ENCODE peak calls at places on chromosomes 4 and X, in four cellular contexts. One of them, this sample, is unnamed.

GRCh38 chr4:52606766-52607165 is 52.3 kb downstream of the USP46 start:
- DNase-seq in K562: no peak
- DNase-seq in WTC11: no peak
- DNase-seq in HepG2: no peak
- DNase-seq in this sample: no peak

GRCh38 chr4:18860836-18861530 is 839.4 kb upstream of the LCORL start:
- DNase-seq in K562: no peak
- DNase-seq in WTC11: no peak
- DNase-seq in HepG2: no peak
- DNase-seq in this sample: no peak

GRCh38 chr4:17030543-17030942 is 132.1 kb upstream of the LDB2 start:
- DNase-seq in K562: no peak
- DNase-seq in WTC11: no peak
- DNase-seq in HepG2: no peak
- DNase-seq in this sample: no peak

GRCh38 chr4:141914746-141915145 is 278.4 kb downstream of the IL15 start:
- DNase-seq in K562: no peak
- DNase-seq in WTC11: no peak
- DNase-seq in HepG2: no peak
- DNase-seq in this sample: no peak

GRCh38 chrX:119726900-119727555 is 31.4 kb upstream of the SOWAHD start:
- DNase-seq in K562: peak; percentile 44
- DNase-seq in WTC11: no peak
- DNase-seq in HepG2: no peak
- DNase-seq in this sample: no peak

GRCh38 chr4:110245567-110245966 is 47.2 kb upstream of the ELOVL6 start:
- DNase-seq in K562: peak; percentile 54
- DNase-seq in WTC11: no peak
- DNase-seq in HepG2: no peak
- DNase-seq in this sample: no peak

GRCh38 chrX:50169717-50170116 is 31.1 kb downstream of the AKAP4 start:
- DNase-seq in K562: no peak
- DNase-seq in WTC11: no peak
- DNase-seq in HepG2: no peak
- DNase-seq in this sample: no peak

GRCh38 chrX:68179355-68179754 is 253.9 kb downstream of the OPHN1 start:
- DNase-seq in K562: peak; percentile 32
- DNase-seq in WTC11: no peak
- DNase-seq in HepG2: no peak
- DNase-seq in this sample: no peak

GRCh38 chrX:135520022-135520552 is 373 bp upstream of the INTS6L start:
- DNase-seq in K562: no peak
- DNase-seq in WTC11: no peak
- DNase-seq in HepG2: no peak
- DNase-seq in this sample: no peak

GRCh38 chr4:19455850-19456602 is 795.7 kb upstream of the SLIT2 start:
- DNase-seq in K562: peak; percentile 3
- DNase-seq in WTC11: no peak
- DNase-seq in HepG2: no peak
- DNase-seq in this sample: no peak

GRCh38 chrX:35289952-35290351 is 347.4 kb downstream of the FAM47B start:
- DNase-seq in K562: no peak
- DNase-seq in WTC11: no peak
- DNase-seq in HepG2: no peak
- DNase-seq in this sample: no peak

GRCh38 chr4:40571208-40571607 is 58.5 kb downstream of the RBM47 start:
- DNase-seq in K562: no peak
- DNase-seq in WTC11: no peak
- DNase-seq in HepG2: no peak
- DNase-seq in this sample: no peak

GRCh38 chrX:71492086-71493065 is 40.5 kb upstream of the OGT start:
- DNase-seq in K562: no peak
- DNase-seq in WTC11: no peak
- DNase-seq in HepG2: no peak
- DNase-seq in this sample: no peak

GRCh38 chrX:69320116-69320515 is 154.9 kb upstream of the PJA1 start:
- DNase-seq in K562: no peak
- DNase-seq in WTC11: no peak
- DNase-seq in HepG2: no peak
- DNase-seq in this sample: no peak

GRCh38 chr4:82739292-82740190 is 59.1 kb downstream of the SCD5 start:
- DNase-seq in K562: peak; percentile 71
- DNase-seq in WTC11: peak; percentile 94
- DNase-seq in HepG2: peak; percentile 58
- DNase-seq in this sample: peak; percentile 87

GRCh38 chr4:132218406-132218805 is 930.7 kb upstream of the PCDH10 start:
- DNase-seq in K562: no peak
- DNase-seq in WTC11: no peak
- DNase-seq in HepG2: no peak
- DNase-seq in this sample: no peak

GRCh38 chrX:44071847-44072545 is 98.8 kb upstream of the NDP start:
- DNase-seq in K562: no peak
- DNase-seq in WTC11: no peak
- DNase-seq in HepG2: no peak
- DNase-seq in this sample: no peak

GRCh38 chr4:145230726-145231125 is 50.3 kb upstream of the OTUD4 start:
- DNase-seq in K562: no peak
- DNase-seq in WTC11: no peak
- DNase-seq in HepG2: no peak
- DNase-seq in this sample: no peak

GRCh38 chr4:24394041-24394440 is 190.3 kb downstream of the DHX15 start:
- DNase-seq in K562: no peak
- DNase-seq in WTC11: no peak
- DNase-seq in HepG2: no peak
- DNase-seq in this sample: no peak

GRCh38 chrX:13270360-13270759 is 49.5 kb downstream of the ATXN3L start:
- DNase-seq in K562: no peak
- DNase-seq in WTC11: no peak
- DNase-seq in HepG2: no peak
- DNase-seq in this sample: no peak

GRCh38 chr4:3286335-3287175 is 6.3 kb upstream of the RGS12 start:
- DNase-seq in K562: no peak
- DNase-seq in WTC11: peak; percentile 11
- DNase-seq in HepG2: no peak
- DNase-seq in this sample: no peak

GRCh38 chr4:74015126-74015780 is 16.8 kb upstream of the CXCL5 start:
- DNase-seq in K562: no peak
- DNase-seq in WTC11: no peak
- DNase-seq in HepG2: no peak
- DNase-seq in this sample: no peak

GRCh38 chr4:18444286-18444685 is 422.7 kb upstream of the LCORL start:
- DNase-seq in K562: no peak
- DNase-seq in WTC11: no peak
- DNase-seq in HepG2: no peak
- DNase-seq in this sample: no peak

GRCh38 chrX:111585337-111585736 is 73.9 kb downstream of the SERTM2 start:
- DNase-seq in K562: peak; percentile 5
- DNase-seq in WTC11: no peak
- DNase-seq in HepG2: no peak
- DNase-seq in this sample: no peak

GRCh38 chr4:144104509-144105130 is 35.9 kb downstream of the GYPA start:
- DNase-seq in K562: peak; percentile 72
- DNase-seq in WTC11: no peak
- DNase-seq in HepG2: no peak
- DNase-seq in this sample: no peak

GRCh38 chr4:12644261-12644660 is 839.9 kb downstream of the RAB28 start:
- DNase-seq in K562: no peak
- DNase-seq in WTC11: no peak
- DNase-seq in HepG2: no peak
- DNase-seq in this sample: no peak

GRCh38 chr4:101279377-101279871 is 67.9 kb downstream of the PPP3CA start:
- DNase-seq in K562: peak; percentile 6
- DNase-seq in WTC11: no peak
- DNase-seq in HepG2: no peak
- DNase-seq in this sample: peak; percentile 11

GRCh38 chrX:129318375-129318774 is 204.9 kb downstream of the SMARCA1 start:
- DNase-seq in K562: peak; percentile 1
- DNase-seq in WTC11: no peak
- DNase-seq in HepG2: peak; percentile 21
- DNase-seq in this sample: peak; percentile 18
- TF ChIP-seq ELF4 in K562: no peak
- TF ChIP-seq ELF4 in WTC11: no peak
- TF ChIP-seq ELF4 in HepG2: no peak
- TF ChIP-seq ELF4 in this sample: no peak

GRCh38 chrX:79268788-79269187 is 98.3 kb downstream of the ITM2A start:
- DNase-seq in K562: no peak
- DNase-seq in WTC11: no peak
- DNase-seq in HepG2: no peak
- DNase-seq in this sample: no peak
- TF ChIP-seq ELF4 in K562: no peak
- TF ChIP-seq ELF4 in WTC11: no peak
- TF ChIP-seq ELF4 in HepG2: no peak
- TF ChIP-seq ELF4 in this sample: no peak

GRCh38 chr4:169143335-169143734 is 127.4 kb downstream of the SH3RF1 start:
- DNase-seq in K562: no peak
- DNase-seq in WTC11: no peak
- DNase-seq in HepG2: no peak
- DNase-seq in this sample: no peak
- TF ChIP-seq ELF4 in K562: no peak
- TF ChIP-seq ELF4 in WTC11: no peak
- TF ChIP-seq ELF4 in HepG2: no peak
- TF ChIP-seq ELF4 in this sample: no peak

GRCh38 chrX:40849906-40850672 is 114.7 kb upstream of the MED14 start:
- DNase-seq in K562: no peak
- DNase-seq in WTC11: no peak
- DNase-seq in HepG2: no peak
- DNase-seq in this sample: no peak
- TF ChIP-seq ELF4 in K562: no peak
- TF ChIP-seq ELF4 in WTC11: no peak
- TF ChIP-seq ELF4 in HepG2: no peak
- TF ChIP-seq ELF4 in this sample: no peak

This sample was measured in HEK293T.